ENCODE peak calls at places on chromosomes 4 and X, in ten cellular contexts. H is NCI-H524; E is uterus; Y is activated CD4-positive, alpha-beta T cell treated with anti-CD3 and anti-CD28 coated beads, Interleukin-2, amount 10 ng/mL, durations not matched to agents 7 days and 5 days; X is occipital lobe; N is amniotic stem cell; B is NCI-H1417; V is left ventricle myocardium inferior; L is activated T-cell treated with anti-CD3 and anti-CD28 coated beads for 1 hour; S is HT1080. K is an unnamed sample.
A peak's percentile ranks its signal among the peaks of the same experiment; 100 is the strongest.

GRCh38 chrX:119067023-119067739 is 5.6 kb upstream of the CT47C1 start:
- DNase-seq in H (peak; percentile 20), E (peak; percentile 67), Y (peak; percentile 22), X (peak; percentile 2), N (peak; percentile 47), B (peak; percentile 73), V (peak; percentile 43), L (peak; percentile 6), S (peak; percentile 57), K (peak; percentile 82)

GRCh38 chr4:78650106-78651021 is 98.8 kb downstream of the ANXA3 start:
- DNase-seq in H (no peak), E (no peak), Y (no peak), X (no peak), N (no peak), B (no peak), V (no peak), L (no peak), S (peak; percentile 62), K (no peak)

GRCh38 chrX:100731441-100732281 is at the start of gene SYTL4:
- DNase-seq in H (peak; percentile 33), E (peak; percentile 66), Y (no peak), X (no peak), N (no peak), B (peak; percentile 40), V (peak; percentile 23), L (no peak), S (no peak), K (peak; percentile 65)

GRCh38 chr4:115076691-115077090 is 36.7 kb downstream of the NDST4 start:
- DNase-seq in H (no peak), E (no peak), Y (no peak), X (no peak), N (no peak), B (no peak), V (no peak), L (no peak), S (no peak), K (no peak)

GRCh38 chr4:52251864-52252263 is 200.8 kb downstream of the SPATA18 start:
- DNase-seq in H (no peak), E (no peak), Y (no peak), X (no peak), N (no peak), B (no peak), V (no peak), L (no peak), S (peak; percentile 23), K (no peak)

GRCh38 chr4:35820026-35820425 is 424.3 kb downstream of the ARAP2 start:
- DNase-seq in H (no peak), E (no peak), Y (no peak), X (no peak), N (no peak), B (no peak), V (no peak), L (no peak), S (no peak), K (no peak)

GRCh38 chr4:182189107-182189878 is 53.9 kb upstream of the TENM3 start:
- DNase-seq in H (no peak), E (no peak), Y (no peak), X (no peak), N (peak; percentile 16), B (no peak), V (no peak), L (no peak), S (peak; percentile 99), K (no peak)

GRCh38 chrX:47514553-47515235 is 31.7 kb upstream of the ZNF41 start:
- DNase-seq in H (no peak), E (no peak), Y (no peak), X (no peak), N (no peak), B (no peak), V (no peak), L (no peak), S (peak; percentile 27), K (no peak)

GRCh38 chr4:54076673-54077072 is 12.3 kb upstream of the CHIC2 start:
- DNase-seq in H (no peak), E (no peak), Y (no peak), X (no peak), N (no peak), B (no peak), V (no peak), L (no peak), S (peak; percentile 44), K (no peak)

GRCh38 chr4:24933684-24934275 is 20.9 kb upstream of the CCDC149 start:
- DNase-seq in H (peak; percentile 45), E (no peak), Y (no peak), X (no peak), N (no peak), B (no peak), V (no peak), L (no peak), S (no peak), K (no peak)

GRCh38 chrX:129788527-129788926 is 8.8 kb downstream of the SASH3 start:
- DNase-seq in H (no peak), E (no peak), Y (no peak), X (no peak), N (no peak), B (no peak), V (no peak), L (no peak), S (no peak), K (no peak)

GRCh38 chr4:154189346-154189745 is 302.3 kb downstream of the DCHS2 start:
- DNase-seq in H (no peak), E (no peak), Y (no peak), X (no peak), N (no peak), B (no peak), V (no peak), L (no peak), S (peak; percentile 80), K (no peak)

GRCh38 chrX:119455264-119455663 is 13.0 kb upstream of the SLC25A5 start:
- DNase-seq in H (no peak), E (no peak), Y (no peak), X (no peak), N (no peak), B (no peak), V (no peak), L (no peak), S (no peak), K (no peak)

GRCh38 chrX:63918611-63919010 is 133.6 kb upstream of the ARHGEF9 start:
- DNase-seq in H (peak; percentile 82), E (no peak), Y (no peak), X (no peak), N (peak; percentile 11), B (peak; percentile 48), V (no peak), L (no peak), S (peak; percentile 42), K (no peak)

GRCh38 chr4:41024556-41025491 is 189.5 kb downstream of the APBB2 start:
- DNase-seq in H (peak; percentile 5), E (no peak), Y (no peak), X (no peak), N (no peak), B (no peak), V (no peak), L (no peak), S (no peak), K (no peak)

GRCh38 chrX:43707812-43708548 is 51.9 kb downstream of the MAOA start:
- DNase-seq in H (no peak), E (peak; percentile 40), Y (no peak), X (no peak), N (no peak), B (no peak), V (peak; percentile 60), L (no peak), S (no peak), K (no peak)

GRCh38 chr4:154490589-154491340 is 834 bp downstream of the DCHS2 start:
- DNase-seq in H (no peak), E (peak; percentile 44), Y (no peak), X (no peak), N (no peak), B (no peak), V (no peak), L (no peak), S (no peak), K (no peak)

GRCh38 chr4:173943547-173943946 is 339.9 kb downstream of the FBXO8 start:
- DNase-seq in H (no peak), E (no peak), Y (no peak), X (no peak), N (no peak), B (peak; percentile 75), V (no peak), L (no peak), S (no peak), K (no peak)

GRCh38 chr4:142380052-142380598 is 466.0 kb downstream of the INPP4B start:
- DNase-seq in H (no peak), E (no peak), Y (no peak), X (no peak), N (no peak), B (no peak), V (no peak), L (no peak), S (no peak), K (no peak)

GRCh38 chr4:3821580-3822229 is 55.5 kb downstream of the ADRA2C start:
- DNase-seq in H (no peak), E (no peak), Y (no peak), X (no peak), N (no peak), B (no peak), V (no peak), L (no peak), S (no peak), K (no peak)

GRCh38 chrX:15674514-15674898 is 9.9 kb upstream of the CLTRN start:
- DNase-seq in H (peak; percentile 88), E (peak; percentile 95), Y (peak; percentile 88), X (peak; percentile 66), N (no peak), B (no peak), V (peak; percentile 91), L (peak; percentile 63), S (peak; percentile 84), K (peak; percentile 90)

GRCh38 chrX:78124304-78124703 is 15.1 kb downstream of the TAF9B start:
- DNase-seq in H (no peak), E (no peak), Y (peak; percentile 16), X (no peak), N (no peak), B (peak; percentile 16), V (no peak), L (no peak), S (no peak), K (no peak)

GRCh38 chr4:122847931-122848330 is 21.3 kb downstream of the FGF2 start:
- DNase-seq in H (no peak), E (no peak), Y (no peak), X (no peak), N (no peak), B (no peak), V (no peak), L (no peak), S (no peak), K (no peak)

GRCh38 chrX:43805579-43805978 is 76.7 kb downstream of the MAOB start:
- DNase-seq in H (no peak), E (no peak), Y (no peak), X (no peak), N (no peak), B (no peak), V (no peak), L (no peak), S (no peak), K (no peak)

GRCh38 chr4:56821394-56822263 is at the start of gene SPINK2:
- DNase-seq in H (peak; percentile 29), E (no peak), Y (peak; percentile 75), X (no peak), N (no peak), B (peak; percentile 71), V (peak; percentile 26), L (peak; percentile 57), S (no peak), K (peak; percentile 89)

GRCh38 chrX:3815896-3816664 is 102.6 kb upstream of the PRKX start:
- DNase-seq in H (peak; percentile 13), E (peak; percentile 53), Y (peak; percentile 21), X (no peak), N (no peak), B (peak; percentile 94), V (peak; percentile 46), L (peak; percentile 5), S (peak; percentile 23), K (peak; percentile 10)

GRCh38 chrX:69107747-69108410 is 57.4 kb downstream of the PJA1 start:
- DNase-seq in H (no peak), E (no peak), Y (no peak), X (no peak), N (no peak), B (no peak), V (no peak), L (no peak), S (no peak), K (no peak)

GRCh38 chr4:98462487-98462886 is 195.9 kb downstream of the TSPAN5 start:
- DNase-seq in H (no peak), E (no peak), Y (no peak), X (no peak), N (no peak), B (no peak), V (no peak), L (no peak), S (no peak), K (no peak)

K was measured in HEK293T.